ENCODE peak calls at places on chromosomes 13 and 19, in seven cellular contexts. O, Q, Y, M, C, R and G are unnamed samples.

GRCh38 chr19:46610413-46610775 is 9.3 kb downstream of the CALM3 start:
- DNase-seq in O (no peak), Q (peak), C (no peak), Y (no peak), M (no peak), R (no peak), G (no peak)

GRCh38 chr13:34044041-34044440 is 226.1 kb downstream of the RFC3 start:
- DNase-seq in M (no peak), R (no peak), Y (no peak), O (peak), Q (no peak), C (peak), G (no peak)

GRCh38 chr13:27007166-27007565 is 164.4 kb downstream of the USP12 start:
- DNase-seq in M (no peak), Q (no peak), C (no peak), Y (no peak), R (no peak), O (no peak), G (no peak)

GRCh38 chr19:30682576-30683536 is 310.7 kb downstream of the ZNF536 start:
- DNase-seq in Y (peak), M (peak), C (peak), O (peak), Q (peak), R (peak), G (peak)

GRCh38 chr13:98188544-98189166 is 11.6 kb upstream of the RNF113B start:
- DNase-seq in Q (no peak), O (no peak), C (peak), Y (no peak), M (no peak), R (no peak), G (no peak)

GRCh38 chr13:97945342-97945741 is 8.1 kb upstream of the IPO5 start:
- DNase-seq in M (no peak), C (no peak), Q (no peak), O (no peak), R (no peak), Y (no peak), G (no peak)

GRCh38 chr13:99376924-99377323 is 69.7 kb upstream of the GPR183 start:
- DNase-seq in C (no peak), M (peak), O (no peak), Y (no peak), Q (no peak), R (no peak), G (no peak)

GRCh38 chr19:18594824-18595373 is 6.3 kb downstream of the REX1BD start:
- DNase-seq in M (no peak), R (no peak), Y (no peak), C (no peak), Q (peak), O (no peak), G (no peak)

GRCh38 chr13:21014666-21015170 is 46.7 kb downstream of the LATS2 start:
- DNase-seq in Q (peak), R (no peak), O (peak), C (no peak), Y (no peak), M (no peak), G (no peak)

GRCh38 chr19:35306473-35307246 is 14.7 kb downstream of the MAG start:
- DNase-seq in R (no peak), C (peak), Y (no peak), M (no peak), O (no peak), Q (no peak), G (no peak)

GRCh38 chr19:55111238-55111831 is 6.1 kb downstream of the PPP1R12C start:
- DNase-seq in R (no peak), Y (no peak), Q (no peak), C (no peak), M (no peak), O (no peak), G (no peak)

GRCh38 chr19:40921005-40921897 is 39.2 kb upstream of the CYP2A7 start:
- DNase-seq in C (peak), M (no peak), Q (no peak), Y (peak), R (no peak), O (no peak), G (no peak)

GRCh38 chr19:41861098-41861768 is 1.2 kb downstream of the RPS19 start:
- DNase-seq in Y (no peak), R (no peak), O (no peak), Q (no peak), C (no peak), M (no peak), G (no peak)

GRCh38 chr13:21435231-21435630 is 23.9 kb downstream of the ZDHHC20 start:
- DNase-seq in Y (no peak), C (no peak), Q (no peak), O (no peak), M (no peak), R (no peak), G (no peak)

GRCh38 chr19:35240322-35240721 is 8.5 kb upstream of the LSR start:
- DNase-seq in Q (no peak), Y (no peak), M (peak), R (no peak), O (no peak), C (no peak), G (no peak)

GRCh38 chr13:75175575-75175974 is 306.4 kb downstream of the TBC1D4 start:
- DNase-seq in C (no peak), Q (no peak), R (no peak), Y (no peak), O (peak), M (no peak), G (no peak)